ENCODE peak calls at places on chromosome 18, in five cellular contexts. One of them, this sample, is unnamed.

GRCh38 chr18:62436636-62437519 is 85.9 kb upstream of the ZCCHC2 start:
- DNase-seq in GM13977: no peak
- DNase-seq in activated B cell treated with CpG ODN at 0.5 μM for 24 hours: no peak
- DNase-seq in RWPE1: peak; percentile 72
- DNase-seq in fibroblast of lung: peak; percentile 45
- DNase-seq in this sample: peak; percentile 55

GRCh38 chr18:30855762-30856161 is 186.8 kb downstream of the DSC3 start:
- DNase-seq in GM13977: no peak
- DNase-seq in activated B cell treated with CpG ODN at 0.5 μM for 24 hours: no peak
- DNase-seq in RWPE1: no peak
- DNase-seq in fibroblast of lung: no peak
- DNase-seq in this sample: no peak

GRCh38 chr18:49668583-49669290 is 106.9 kb downstream of the LIPG start:
- DNase-seq in GM13977: no peak
- DNase-seq in activated B cell treated with CpG ODN at 0.5 μM for 24 hours: no peak
- DNase-seq in RWPE1: no peak
- DNase-seq in fibroblast of lung: peak; percentile 72
- DNase-seq in this sample: no peak

GRCh38 chr18:12086249-12086648 is 7.4 kb upstream of the ANKRD62 start:
- DNase-seq in GM13977: no peak
- DNase-seq in activated B cell treated with CpG ODN at 0.5 μM for 24 hours: no peak
- DNase-seq in RWPE1: no peak
- DNase-seq in fibroblast of lung: no peak
- DNase-seq in this sample: no peak

GRCh38 chr18:41938445-41938844 is 16.6 kb upstream of the PIK3C3 start:
- DNase-seq in GM13977: no peak
- DNase-seq in activated B cell treated with CpG ODN at 0.5 μM for 24 hours: no peak
- DNase-seq in RWPE1: no peak
- DNase-seq in fibroblast of lung: peak; percentile 97
- DNase-seq in this sample: peak; percentile 95

GRCh38 chr18:32029558-32029957 is 10.9 kb downstream of the RNF125 start:
- DNase-seq in GM13977: no peak
- DNase-seq in activated B cell treated with CpG ODN at 0.5 μM for 24 hours: no peak
- DNase-seq in RWPE1: no peak
- DNase-seq in fibroblast of lung: no peak
- DNase-seq in this sample: no peak

GRCh38 chr18:33212363-33212762 is 228.2 kb downstream of the CCDC178 start:
- DNase-seq in GM13977: no peak
- DNase-seq in activated B cell treated with CpG ODN at 0.5 μM for 24 hours: no peak
- DNase-seq in RWPE1: no peak
- DNase-seq in fibroblast of lung: peak; percentile 4
- DNase-seq in this sample: no peak

GRCh38 chr18:8802031-8802679 is 96.8 kb downstream of the MTCL1 start:
- DNase-seq in GM13977: no peak
- DNase-seq in activated B cell treated with CpG ODN at 0.5 μM for 24 hours: no peak
- DNase-seq in RWPE1: no peak
- DNase-seq in fibroblast of lung: peak; percentile 79
- DNase-seq in this sample: no peak

GRCh38 chr18:58117685-58118403 is 73.8 kb downstream of the NEDD4L start:
- DNase-seq in GM13977: no peak
- DNase-seq in activated B cell treated with CpG ODN at 0.5 μM for 24 hours: no peak
- DNase-seq in RWPE1: peak; percentile 47
- DNase-seq in fibroblast of lung: peak; percentile 97
- DNase-seq in this sample: peak; percentile 42

GRCh38 chr18:42773870-42774269 is 341.6 kb downstream of the RIT2 start:
- DNase-seq in GM13977: no peak
- DNase-seq in activated B cell treated with CpG ODN at 0.5 μM for 24 hours: no peak
- DNase-seq in RWPE1: no peak
- DNase-seq in fibroblast of lung: peak; percentile 70
- DNase-seq in this sample: no peak

GRCh38 chr18:68779169-68779568 is 18.7 kb upstream of the CCDC102B start:
- DNase-seq in GM13977: no peak
- DNase-seq in activated B cell treated with CpG ODN at 0.5 μM for 24 hours: no peak
- DNase-seq in RWPE1: no peak
- DNase-seq in fibroblast of lung: no peak
- DNase-seq in this sample: no peak

GRCh38 chr18:8478166-8478967 is 130.9 kb upstream of the RAB12 start:
- DNase-seq in GM13977: peak; percentile 79
- DNase-seq in activated B cell treated with CpG ODN at 0.5 μM for 24 hours: peak; percentile 64
- DNase-seq in RWPE1: peak; percentile 76
- DNase-seq in fibroblast of lung: peak; percentile 21
- DNase-seq in this sample: peak; percentile 26

GRCh38 chr18:58539659-58540380 is 89.1 kb downstream of the ALPK2 start:
- DNase-seq in GM13977: no peak
- DNase-seq in activated B cell treated with CpG ODN at 0.5 μM for 24 hours: no peak
- DNase-seq in RWPE1: no peak
- DNase-seq in fibroblast of lung: no peak
- DNase-seq in this sample: no peak

GRCh38 chr18:79949571-79950439 is 1.6 kb downstream of the SLC66A2 start:
- DNase-seq in GM13977: peak; percentile 61
- DNase-seq in activated B cell treated with CpG ODN at 0.5 μM for 24 hours: no peak
- DNase-seq in RWPE1: no peak
- DNase-seq in fibroblast of lung: no peak
- DNase-seq in this sample: no peak

GRCh38 chr18:44130365-44130942 is 550.2 kb upstream of the SETBP1 start:
- DNase-seq in GM13977: peak; percentile 45
- DNase-seq in activated B cell treated with CpG ODN at 0.5 μM for 24 hours: no peak
- DNase-seq in RWPE1: peak; percentile 12
- DNase-seq in fibroblast of lung: peak; percentile 31
- DNase-seq in this sample: no peak

GRCh38 chr18:70289351-70290330 is 796 bp downstream of the SOCS6 start:
- DNase-seq in GM13977: peak; percentile 83
- DNase-seq in activated B cell treated with CpG ODN at 0.5 μM for 24 hours: peak; percentile 20
- DNase-seq in RWPE1: peak; percentile 26
- DNase-seq in fibroblast of lung: peak; percentile 46
- DNase-seq in this sample: peak; percentile 14

GRCh38 chr18:57542801-57543427 is 43.6 kb downstream of the FECH start:
- DNase-seq in GM13977: no peak
- DNase-seq in activated B cell treated with CpG ODN at 0.5 μM for 24 hours: no peak
- DNase-seq in RWPE1: no peak
- DNase-seq in fibroblast of lung: peak; percentile 18
- DNase-seq in this sample: peak; percentile 46

GRCh38 chr18:12376034-12376717 is 851 bp downstream of the AFG3L2 start:
- DNase-seq in GM13977: no peak
- DNase-seq in activated B cell treated with CpG ODN at 0.5 μM for 24 hours: no peak
- DNase-seq in RWPE1: peak; percentile 37
- DNase-seq in fibroblast of lung: no peak
- DNase-seq in this sample: no peak

GRCh38 chr18:67475673-67476072 is 40.8 kb downstream of the DSEL start:
- DNase-seq in GM13977: no peak
- DNase-seq in activated B cell treated with CpG ODN at 0.5 μM for 24 hours: no peak
- DNase-seq in RWPE1: no peak
- DNase-seq in fibroblast of lung: peak; percentile 37
- DNase-seq in this sample: no peak

GRCh38 chr18:57004366-57005121 is 142.3 kb upstream of the BOD1L2 start:
- DNase-seq in GM13977: peak; percentile 49
- DNase-seq in activated B cell treated with CpG ODN at 0.5 μM for 24 hours: no peak
- DNase-seq in RWPE1: peak; percentile 23
- DNase-seq in fibroblast of lung: peak; percentile 71
- DNase-seq in this sample: peak; percentile 51

GRCh38 chr18:40159141-40160017 is 1795.7 kb upstream of the PIK3C3 start:
- DNase-seq in GM13977: no peak
- DNase-seq in activated B cell treated with CpG ODN at 0.5 μM for 24 hours: no peak
- DNase-seq in RWPE1: peak; percentile 13
- DNase-seq in fibroblast of lung: peak; percentile 33
- DNase-seq in this sample: peak; percentile 1
- TF ChIP-seq CTCF in GM13977: peak; percentile 49
- TF ChIP-seq CTCF in activated B cell treated with CpG ODN at 0.5 μM for 24 hours: no peak
- TF ChIP-seq CTCF in RWPE1: peak; percentile 78
- TF ChIP-seq CTCF in fibroblast of lung: peak; percentile 40
- TF ChIP-seq CTCF in this sample: peak; percentile 76

GRCh38 chr18:59631583-59632181 is 65.5 kb downstream of the CCBE1 start:
- DNase-seq in GM13977: peak; percentile 25
- DNase-seq in activated B cell treated with CpG ODN at 0.5 μM for 24 hours: no peak
- DNase-seq in RWPE1: peak; percentile 7
- DNase-seq in fibroblast of lung: peak; percentile 31
- DNase-seq in this sample: no peak
- TF ChIP-seq CTCF in GM13977: peak; percentile 70
- TF ChIP-seq CTCF in activated B cell treated with CpG ODN at 0.5 μM for 24 hours: no peak
- TF ChIP-seq CTCF in RWPE1: peak; percentile 50
- TF ChIP-seq CTCF in fibroblast of lung: peak; percentile 86
- TF ChIP-seq CTCF in this sample: peak; percentile 89

GRCh38 chr18:2414235-2414634 is 157.1 kb downstream of the METTL4 start:
- DNase-seq in GM13977: no peak
- DNase-seq in activated B cell treated with CpG ODN at 0.5 μM for 24 hours: no peak
- DNase-seq in RWPE1: no peak
- DNase-seq in fibroblast of lung: no peak
- DNase-seq in this sample: no peak
- TF ChIP-seq CTCF in GM13977: no peak
- TF ChIP-seq CTCF in activated B cell treated with CpG ODN at 0.5 μM for 24 hours: no peak
- TF ChIP-seq CTCF in RWPE1: no peak
- TF ChIP-seq CTCF in fibroblast of lung: no peak
- TF ChIP-seq CTCF in this sample: no peak

DNA sequence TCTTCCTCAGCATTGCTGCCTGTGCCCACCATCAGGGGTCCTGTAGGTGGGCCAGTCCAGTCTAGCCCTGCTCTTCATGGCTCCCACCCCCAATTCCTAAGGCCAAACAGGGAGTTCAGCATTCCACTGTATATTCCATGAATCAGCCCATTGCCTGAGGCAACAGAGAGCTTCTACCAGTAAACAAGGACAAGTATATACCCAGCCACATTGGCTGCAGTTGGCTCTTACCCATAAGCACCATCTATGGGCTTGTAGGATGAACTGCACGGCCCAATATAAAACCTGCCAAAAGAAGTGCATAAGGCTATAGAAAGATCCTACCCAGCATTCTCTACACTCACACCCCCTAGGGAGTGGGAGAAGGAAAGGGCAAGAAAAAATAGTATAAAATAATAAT is 95.1 kb upstream of the SALL3 start:
- DNase-seq in GM13977: no peak
- DNase-seq in activated B cell treated with CpG ODN at 0.5 μM for 24 hours: no peak
- DNase-seq in RWPE1: no peak
- DNase-seq in fibroblast of lung: no peak
- DNase-seq in this sample: no peak
- TF ChIP-seq CTCF in GM13977: no peak
- TF ChIP-seq CTCF in activated B cell treated with CpG ODN at 0.5 μM for 24 hours: no peak
- TF ChIP-seq CTCF in RWPE1: no peak
- TF ChIP-seq CTCF in fibroblast of lung: no peak
- TF ChIP-seq CTCF in this sample: no peak

GRCh38 chr18:75211002-75211621 is 515 bp downstream of the TSHZ1 start:
- DNase-seq in GM13977: peak; percentile 64
- DNase-seq in activated B cell treated with CpG ODN at 0.5 μM for 24 hours: peak; percentile 40
- DNase-seq in RWPE1: no peak
- DNase-seq in fibroblast of lung: no peak
- DNase-seq in this sample: no peak
- TF ChIP-seq CTCF in GM13977: no peak
- TF ChIP-seq CTCF in activated B cell treated with CpG ODN at 0.5 μM for 24 hours: no peak
- TF ChIP-seq CTCF in RWPE1: no peak
- TF ChIP-seq CTCF in fibroblast of lung: no peak
- TF ChIP-seq CTCF in this sample: no peak

GRCh38 chr18:23629444-23629946 is 33.2 kb downstream of the ANKRD29 start:
- DNase-seq in GM13977: peak; percentile 49
- DNase-seq in activated B cell treated with CpG ODN at 0.5 μM for 24 hours: no peak
- DNase-seq in RWPE1: no peak
- DNase-seq in fibroblast of lung: no peak
- DNase-seq in this sample: no peak

GRCh38 chr18:23632615-23633014 is 30.1 kb downstream of the ANKRD29 start:
- DNase-seq in GM13977: no peak
- DNase-seq in activated B cell treated with CpG ODN at 0.5 μM for 24 hours: no peak
- DNase-seq in RWPE1: no peak
- DNase-seq in fibroblast of lung: no peak
- DNase-seq in this sample: no peak

GRCh38 chr18:23634692-23635091 is 28.0 kb downstream of the ANKRD29 start:
- DNase-seq in GM13977: no peak
- DNase-seq in activated B cell treated with CpG ODN at 0.5 μM for 24 hours: no peak
- DNase-seq in RWPE1: no peak
- DNase-seq in fibroblast of lung: no peak
- DNase-seq in this sample: no peak

GRCh38 chr18:23631312-23631711 is 31.4 kb downstream of the ANKRD29 start:
- DNase-seq in GM13977: no peak
- DNase-seq in activated B cell treated with CpG ODN at 0.5 μM for 24 hours: no peak
- DNase-seq in RWPE1: no peak
- DNase-seq in fibroblast of lung: no peak
- DNase-seq in this sample: no peak

DNA sequence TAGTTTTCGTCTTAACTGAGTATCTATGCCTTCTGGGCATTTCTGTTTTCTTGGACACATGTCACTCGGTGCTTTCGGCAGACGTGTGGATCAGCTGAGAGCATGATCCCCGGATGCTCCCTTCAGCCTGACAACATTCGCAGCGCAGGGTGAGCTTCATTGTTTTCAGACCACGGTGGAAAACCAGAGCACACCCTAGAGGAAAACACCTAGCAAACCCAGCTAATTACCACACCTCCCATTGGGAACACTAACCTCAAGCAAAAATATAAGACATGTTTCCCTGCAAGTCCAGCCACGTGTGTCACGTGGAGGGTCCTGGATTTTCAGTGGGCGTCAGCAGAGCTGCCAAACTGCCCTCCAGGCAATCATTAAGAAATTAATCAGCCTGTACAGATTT is 31.0 kb downstream of the ANKRD29 start:
- DNase-seq in GM13977: no peak
- DNase-seq in activated B cell treated with CpG ODN at 0.5 μM for 24 hours: no peak
- DNase-seq in RWPE1: peak; percentile 37
- DNase-seq in fibroblast of lung: no peak
- DNase-seq in this sample: no peak
- TF ChIP-seq CTCF in GM13977: no peak
- TF ChIP-seq CTCF in activated B cell treated with CpG ODN at 0.5 μM for 24 hours: no peak
- TF ChIP-seq CTCF in RWPE1: no peak
- TF ChIP-seq CTCF in fibroblast of lung: no peak
- TF ChIP-seq CTCF in this sample: no peak

GRCh38 chr18:22363867-22364463 is 53.8 kb downstream of the CTAGE1 start:
- DNase-seq in GM13977: no peak
- DNase-seq in activated B cell treated with CpG ODN at 0.5 μM for 24 hours: no peak
- DNase-seq in RWPE1: no peak
- DNase-seq in fibroblast of lung: peak; percentile 25
- DNase-seq in this sample: no peak
- TF ChIP-seq CTCF in GM13977: no peak
- TF ChIP-seq CTCF in activated B cell treated with CpG ODN at 0.5 μM for 24 hours: no peak
- TF ChIP-seq CTCF in RWPE1: no peak
- TF ChIP-seq CTCF in fibroblast of lung: no peak
- TF ChIP-seq CTCF in this sample: no peak

GRCh38 chr18:712401-713134 is at the start of gene ENOSF1:
- DNase-seq in GM13977: peak; percentile 93
- DNase-seq in activated B cell treated with CpG ODN at 0.5 μM for 24 hours: peak; percentile 62
- DNase-seq in RWPE1: peak; percentile 93
- DNase-seq in fibroblast of lung: peak; percentile 75
- DNase-seq in this sample: peak; percentile 48
- TF ChIP-seq CTCF in GM13977: peak; percentile 88
- TF ChIP-seq CTCF in activated B cell treated with CpG ODN at 0.5 μM for 24 hours: no peak
- TF ChIP-seq CTCF in RWPE1: peak; percentile 89
- TF ChIP-seq CTCF in fibroblast of lung: peak; percentile 67
- TF ChIP-seq CTCF in this sample: peak; percentile 91

GRCh38 chr18:2908946-2909335 is 62.1 kb downstream of the EMILIN2 start:
- DNase-seq in GM13977: no peak
- DNase-seq in activated B cell treated with CpG ODN at 0.5 μM for 24 hours: no peak
- DNase-seq in RWPE1: no peak
- DNase-seq in fibroblast of lung: no peak
- DNase-seq in this sample: no peak

GRCh38 chr18:2907459-2908145 is 60.8 kb downstream of the EMILIN2 start:
- DNase-seq in GM13977: no peak
- DNase-seq in activated B cell treated with CpG ODN at 0.5 μM for 24 hours: no peak
- DNase-seq in RWPE1: no peak
- DNase-seq in fibroblast of lung: no peak
- DNase-seq in this sample: no peak

GRCh38 chr18:2905802-2906521 is 59.2 kb downstream of the EMILIN2 start:
- DNase-seq in GM13977: peak; percentile 78
- DNase-seq in activated B cell treated with CpG ODN at 0.5 μM for 24 hours: peak; percentile 34
- DNase-seq in RWPE1: peak; percentile 42
- DNase-seq in fibroblast of lung: peak; percentile 43
- DNase-seq in this sample: no peak

GRCh38 chr18:2908166-2908945 is 61.5 kb downstream of the EMILIN2 start:
- DNase-seq in GM13977: no peak
- DNase-seq in activated B cell treated with CpG ODN at 0.5 μM for 24 hours: no peak
- DNase-seq in RWPE1: no peak
- DNase-seq in fibroblast of lung: no peak
- DNase-seq in this sample: no peak

GRCh38 chr18:2906522-2907458 is 60.0 kb downstream of the EMILIN2 start:
- DNase-seq in GM13977: peak; percentile 85
- DNase-seq in activated B cell treated with CpG ODN at 0.5 μM for 24 hours: peak; percentile 48
- DNase-seq in RWPE1: peak; percentile 62
- DNase-seq in fibroblast of lung: no peak
- DNase-seq in this sample: no peak
- TF ChIP-seq CTCF in GM13977: peak; percentile 33
- TF ChIP-seq CTCF in activated B cell treated with CpG ODN at 0.5 μM for 24 hours: no peak
- TF ChIP-seq CTCF in RWPE1: peak; percentile 40
- TF ChIP-seq CTCF in fibroblast of lung: no peak
- TF ChIP-seq CTCF in this sample: peak; percentile 44

This sample was measured in HFFc6.